ENCODE peak calls at places on chromosomes 2 and 18, in nine cellular contexts. M is gastrocnemius medialis, A is GM12892, B is transverse colon, C is A549, U is spleen, T is NB4, W is endothelial cell of umbilical vein, H is uterus. K is an unnamed sample.

GRCh38 chr18:1585881-1586488 is 681.3 kb downstream of the ADCYAP1 start:
- DNase-seq in U (no peak), B (no peak), W (peak), M (no peak), A (no peak), H (no peak), C (peak), T (peak), K (no peak)

GRCh38 chr2:30280596-30281434 is 49.5 kb downstream of the LBH start:
- DNase-seq in U (no peak), B (no peak), W (no peak), A (no peak), M (no peak), H (no peak), C (no peak), T (no peak), K (no peak)

GRCh38 chr18:48902856-48903601 is 47.7 kb downstream of the SMAD7 start:
- DNase-seq in C (no peak), U (peak), A (no peak), B (no peak), H (peak), M (no peak), W (peak), T (no peak), K (peak)

GRCh38 chr2:119289093-119289492 is 65.5 kb downstream of the STEAP3 start:
- DNase-seq in H (no peak), C (no peak), U (no peak), M (peak), W (no peak), A (no peak), T (no peak), B (no peak), K (peak)

GRCh38 chr2:65450395-65450794 is 18.0 kb upstream of the SPRED2 start:
- DNase-seq in A (no peak), U (no peak), T (peak), B (no peak), M (no peak), C (no peak), H (no peak), W (no peak), K (no peak)

GRCh38 chr2:22628183-22628582 is 756.8 kb upstream of the KLHL29 start:
- DNase-seq in A (no peak), T (no peak), M (no peak), U (no peak), W (no peak), B (no peak), C (no peak), H (no peak), K (no peak)

GRCh38 chr2:195694553-195694952 is 37.5 kb downstream of the SLC39A10 start:
- DNase-seq in A (no peak), W (no peak), C (no peak), U (no peak), H (no peak), M (no peak), T (no peak), B (no peak), K (no peak)

GRCh38 chr2:147844691-147845607 is at the start of gene ACVR2A:
- DNase-seq in U (peak), B (peak), H (peak), W (peak), C (peak), A (peak), M (peak), T (peak), K (peak)

GRCh38 chr2:220533485-220533884 is 906.1 kb downstream of the SLC4A3 start:
- DNase-seq in W (no peak), B (no peak), C (peak), M (no peak), U (no peak), A (no peak), H (no peak), T (peak), K (no peak)

GRCh38 chr2:206164261-206164862 is 4.7 kb downstream of the EEF1B2 start:
- DNase-seq in H (no peak), A (no peak), C (peak), T (peak), B (peak), W (peak), U (no peak), M (no peak), K (no peak)

GRCh38 chr2:129784486-129784885 is 195.0 kb upstream of the RAB6C start:
- DNase-seq in W (no peak), B (no peak), U (no peak), T (no peak), C (no peak), H (no peak), M (no peak), A (no peak), K (no peak)

GRCh38 chr2:102737435-102737834 is 24.4 kb upstream of the TMEM182 start:
- DNase-seq in M (no peak), W (no peak), A (no peak), H (no peak), T (peak), C (no peak), B (no peak), U (no peak), K (no peak)

GRCh38 chr2:185279999-185280398 is 458.6 kb upstream of the FSIP2 start:
- DNase-seq in U (no peak), A (no peak), M (no peak), B (no peak), T (peak), C (peak), H (no peak), W (peak), K (no peak)

GRCh38 chr2:226995625-226996041 is 159.8 kb downstream of the RHBDD1 start:
- DNase-seq in A (no peak), T (peak), W (no peak), H (no peak), U (no peak), M (no peak), C (peak), B (peak), K (no peak)

GRCh38 chr2:123961576-123961975 is 63.5 kb upstream of the CNTNAP5 start:
- DNase-seq in T (no peak), M (no peak), H (no peak), A (no peak), U (no peak), B (no peak), W (no peak), C (no peak), K (no peak)

GRCh38 chr18:3402962-3403585 is 46.9 kb upstream of the TGIF1 start:
- DNase-seq in U (no peak), H (no peak), C (peak), T (no peak), M (no peak), W (no peak), B (no peak), A (no peak), K (no peak)

GRCh38 chr18:30971338-30971956 is 71.1 kb downstream of the DSC3 start:
- DNase-seq in W (peak), M (no peak), H (no peak), C (peak), B (no peak), U (no peak), T (peak), A (no peak), K (no peak)

GRCh38 chr2:220127857-220128256 is 500.4 kb downstream of the SLC4A3 start:
- DNase-seq in T (no peak), H (no peak), B (no peak), W (no peak), C (no peak), U (no peak), M (no peak), A (no peak), K (no peak)

GRCh38 chr18:58297198-58297597 is 253.2 kb downstream of the NEDD4L start:
- DNase-seq in T (no peak), M (no peak), H (no peak), B (no peak), A (no peak), W (no peak), U (no peak), C (no peak), K (no peak)

GRCh38 chr2:39188958-39189499 is 54.7 kb downstream of the CDKL4 start:
- DNase-seq in H (no peak), B (no peak), M (no peak), T (no peak), W (no peak), A (no peak), C (no peak), U (no peak), K (no peak)

GRCh38 chr2:130351495-130352125 is 4.2 kb upstream of the PTPN18 start:
- DNase-seq in A (no peak), B (no peak), U (no peak), C (no peak), H (no peak), T (no peak), W (no peak), M (no peak), K (peak)

GRCh38 chr2:124318913-124319312 is 293.8 kb downstream of the CNTNAP5 start:
- DNase-seq in M (no peak), C (no peak), A (no peak), W (no peak), B (no peak), T (no peak), U (no peak), H (no peak), K (no peak)

GRCh38 chr2:33022989-33023731 is 76.4 kb downstream of the LTBP1 start:
- DNase-seq in C (peak), M (no peak), B (no peak), A (no peak), H (no peak), U (no peak), T (no peak), W (peak), K (no peak)

GRCh38 chr2:14749869-14750268 is 117.4 kb downstream of the LRATD1 start:
- DNase-seq in T (no peak), M (no peak), W (no peak), U (no peak), C (no peak), B (no peak), A (no peak), H (no peak), K (no peak)

GRCh38 chr2:86392873-86393272 is 48.3 kb upstream of the KDM3A start:
- DNase-seq in A (no peak), C (no peak), U (no peak), T (no peak), B (no peak), H (no peak), M (no peak), W (no peak), K (no peak)

GRCh38 chr2:238684362-238685326 is 163.2 kb upstream of the TWIST2 start:
- DNase-seq in A (no peak), W (peak), T (peak), U (no peak), C (peak), M (peak), B (no peak), H (peak), K (peak)

GRCh38 chr2:114049826-114050225 is 159.9 kb downstream of the ACTR3 start:
- DNase-seq in U (no peak), T (no peak), M (no peak), A (no peak), H (no peak), B (no peak), C (no peak), W (no peak), K (no peak)

GRCh38 chr2:47223980-47224379 is 68.9 kb upstream of the STPG4 start:
- DNase-seq in C (no peak), B (no peak), T (no peak), H (no peak), A (no peak), U (no peak), W (no peak), M (no peak), K (no peak)

GRCh38 chr2:218400167-218400929 is 680 bp downstream of the CTDSP1 start:
- DNase-seq in M (no peak), T (peak), W (peak), U (peak), H (peak), C (no peak), A (peak), B (peak), K (peak)

GRCh38 chr2:120403261-120403660 is 57.3 kb downstream of the INHBB start:
- DNase-seq in A (no peak), M (no peak), H (no peak), B (no peak), C (no peak), U (peak), W (no peak), T (no peak), K (no peak)

GRCh38 chr2:54579682-54580349 is 123.7 kb downstream of the SPTBN1 start:
- DNase-seq in M (no peak), W (peak), A (no peak), C (peak), T (no peak), B (peak), U (no peak), H (no peak), K (no peak)

GRCh38 chr2:23077599-23077998 is 307.4 kb upstream of the KLHL29 start:
- DNase-seq in M (no peak), A (no peak), B (no peak), T (no peak), W (no peak), H (no peak), C (no peak), U (no peak), K (no peak)

GRCh38 chr2:56008661-56009411 is 85.3 kb upstream of the EFEMP1 start:
- DNase-seq in W (peak), M (peak), T (no peak), C (peak), B (peak), U (no peak), A (no peak), H (peak), K (peak)

GRCh38 chr18:10138719-10139118 is 224.9 kb downstream of the VAPA start:
- DNase-seq in A (no peak), B (no peak), C (no peak), T (no peak), H (no peak), M (no peak), U (no peak), W (no peak), K (no peak)

GRCh38 chr2:7024261-7024660 is 107.0 kb downstream of the RNF144A start:
- DNase-seq in W (no peak), H (no peak), U (no peak), A (no peak), C (no peak), B (no peak), M (no peak), T (no peak), K (peak)

GRCh38 chr2:7020939-7021470 is 103.8 kb downstream of the RNF144A start:
- DNase-seq in C (no peak), H (no peak), T (no peak), A (no peak), U (no peak), W (no peak), B (no peak), M (no peak), K (no peak)

GRCh38 chr2:7022956-7023467 is 105.8 kb downstream of the RNF144A start:
- DNase-seq in B (no peak), A (no peak), T (no peak), W (no peak), C (no peak), U (no peak), H (no peak), M (no peak), K (no peak)

GRCh38 chr2:7023542-7023941 is 106.3 kb downstream of the RNF144A start:
- DNase-seq in M (no peak), C (peak), T (no peak), H (peak), B (no peak), U (no peak), W (no peak), A (no peak), K (peak)

DNA sequence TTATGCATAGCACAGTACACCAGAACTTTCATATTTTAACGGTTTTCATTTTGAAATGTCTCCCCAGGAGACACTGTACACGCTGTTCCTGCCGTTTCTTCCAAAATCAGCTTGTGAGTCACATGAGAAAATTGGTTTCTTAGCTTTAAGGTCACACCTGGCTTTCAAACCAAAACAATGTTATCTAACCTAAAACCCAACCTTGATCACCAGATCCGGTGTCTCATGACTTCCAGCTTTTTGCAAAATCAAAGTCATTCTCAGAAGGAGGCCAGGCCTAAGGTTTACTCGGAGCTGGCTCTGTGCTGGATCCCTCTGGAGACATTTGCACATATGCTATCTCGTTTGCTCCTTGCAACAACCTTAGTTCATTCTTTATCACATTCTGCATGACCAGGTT is 105.3 kb downstream of the RNF144A start:
- DNase-seq in T (no peak), H (no peak), M (no peak), W (no peak), A (no peak), U (no peak), C (no peak), B (no peak), K (no peak)
- TF ChIP-seq POLR2A in T (no peak), H (no peak), M (no peak), W (no peak), A (no peak), U (no peak), C (no peak), B (no peak), K (no peak)

DNA sequence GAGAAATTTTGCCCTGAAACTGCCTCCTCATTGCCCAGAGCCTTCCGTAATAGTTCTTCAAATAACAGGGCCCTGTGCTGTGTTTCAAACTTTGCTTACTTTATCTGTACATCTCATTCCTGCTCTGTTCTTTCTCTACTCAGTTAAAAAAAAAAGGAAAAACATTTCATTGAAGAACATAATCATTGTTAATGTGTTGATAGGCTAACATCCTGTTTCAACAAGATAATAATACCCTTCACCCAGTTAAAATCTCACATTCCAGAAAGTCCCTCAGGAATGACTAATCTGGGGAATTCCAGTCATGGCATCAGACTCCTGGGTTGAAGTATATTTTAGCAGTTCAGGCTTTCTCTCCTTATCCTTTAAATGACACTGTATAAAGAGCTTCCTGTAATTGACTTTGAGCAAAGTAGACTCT is 45.6 kb upstream of the ITGAV start:
- DNase-seq in A (no peak), M (no peak), C (peak), B (no peak), T (no peak), H (no peak), U (no peak), W (peak), K (no peak)
- TF ChIP-seq POLR2A in A (no peak), M (no peak), C (no peak), B (no peak), T (no peak), H (no peak), U (no peak), W (peak), K (no peak)

DNA sequence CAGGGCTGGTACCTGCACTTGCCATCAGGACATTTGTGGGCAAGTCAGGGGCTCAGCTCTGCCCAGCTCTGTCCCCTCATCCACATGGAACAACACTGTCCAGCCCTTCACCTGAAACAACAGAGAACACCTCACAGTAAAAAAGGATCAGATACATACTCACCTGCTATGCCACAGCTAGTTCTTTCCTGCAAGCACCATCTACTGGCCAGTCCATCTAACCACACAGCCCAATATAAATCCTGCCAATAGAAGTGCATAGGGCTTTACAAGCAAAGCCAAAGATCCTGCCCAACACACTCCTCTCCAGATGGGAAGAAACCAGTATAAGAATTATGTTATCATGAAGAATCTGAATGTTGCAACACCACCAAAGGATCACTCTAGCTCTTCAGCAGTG is 52.2 kb upstream of the GALNT13 start:
- DNase-seq in M (no peak), H (no peak), B (no peak), W (no peak), T (peak), U (no peak), C (peak), A (no peak), K (no peak)
- TF ChIP-seq POLR2A in M (no peak), H (no peak), B (no peak), W (no peak), T (no peak), U (no peak), C (no peak), A (no peak), K (no peak)

GRCh38 chr2:111121028-111121872 is 536 bp downstream of the BCL2L11 start:
- DNase-seq in M (peak), U (peak), C (peak), B (peak), H (peak), W (peak), T (peak), A (no peak), K (peak)

GRCh38 chr2:111123751-111124150 is 3.0 kb downstream of the BCL2L11 start:
- DNase-seq in W (no peak), M (no peak), C (no peak), U (peak), T (no peak), H (no peak), A (no peak), B (no peak), K (no peak)

GRCh38 chr2:111120253-111121027 is at the start of gene BCL2L11:
- DNase-seq in C (peak), M (peak), A (peak), B (peak), U (peak), T (peak), H (peak), W (peak), K (peak)

GRCh38 chr2:111122631-111123421 is 2.1 kb downstream of the BCL2L11 start:
- DNase-seq in B (peak), W (peak), A (no peak), H (peak), U (peak), T (peak), C (peak), M (peak), K (peak)

DNA sequence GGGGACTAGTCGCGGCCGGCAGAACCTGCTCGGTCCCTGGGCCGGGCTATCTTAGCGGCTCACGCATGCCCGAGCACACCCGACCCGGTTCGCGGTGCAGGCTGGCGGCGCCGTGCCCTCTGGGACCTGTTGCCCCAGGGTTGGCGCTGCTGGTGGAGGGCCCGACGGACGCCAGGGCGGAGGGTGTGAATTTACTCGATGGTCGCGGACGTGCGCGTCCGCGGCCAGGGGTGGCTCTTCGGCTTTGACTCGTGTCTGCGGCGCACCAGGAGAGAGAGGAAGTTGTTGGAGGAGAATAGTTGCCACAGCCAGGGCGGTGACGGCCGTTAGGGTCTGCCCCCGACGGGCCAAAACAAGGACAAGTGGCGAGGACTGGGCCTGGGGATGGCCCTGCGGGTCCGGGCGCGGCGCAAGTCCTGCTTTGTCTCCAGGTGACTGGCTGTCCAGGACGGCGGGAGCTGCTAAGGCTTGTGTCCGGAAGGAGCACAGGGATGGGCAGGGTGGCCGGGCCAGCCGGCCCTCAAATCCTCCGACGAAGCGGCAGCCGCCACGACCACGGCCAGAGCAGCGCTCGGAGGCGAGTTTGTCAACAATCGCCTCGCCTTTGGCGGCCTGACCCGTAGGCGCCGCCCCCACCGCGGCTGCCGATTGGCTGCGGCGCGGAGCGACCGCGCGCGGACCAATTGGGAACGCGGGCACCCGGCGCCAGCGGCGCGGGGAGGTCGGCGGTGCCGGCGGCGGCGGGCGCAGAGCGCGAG is 1.3 kb downstream of the BCL2L11 start:
- DNase-seq in B (peak), M (peak), A (peak), C (peak), H (peak), W (peak), U (peak), T (peak), K (peak)
- TF ChIP-seq POLR2A in B (peak), M (no peak), A (peak), C (peak), H (no peak), W (no peak), U (no peak), T (peak), K (peak)